ENCODE peak calls at places on chromosomes 13 and 19, in four cellular contexts. W, G, F and H are unnamed samples.

GRCh38 chr19:53571339-53571738 is 33.4 kb downstream of the ZNF331 start:
- DNase-seq in W (no peak), F (no peak), G (no peak), H (no peak)

GRCh38 chr13:75959861-75960481 is 323.8 kb downstream of the LMO7 start:
- DNase-seq in G (no peak), W (no peak), F (no peak), H (no peak)

GRCh38 chr19:55563261-55563690 is 17.4 kb downstream of the ZNF579 start:
- DNase-seq in W (no peak), F (no peak), G (no peak), H (no peak)

GRCh38 chr19:2270572-2271515 is 11.1 kb downstream of the PEAK3 start:
- DNase-seq in F (peak), G (peak), W (peak), H (no peak)

GRCh38 chr19:13002389-13002898 is 7.2 kb downstream of the NFIX start:
- DNase-seq in G (no peak), W (no peak), F (no peak), H (no peak)

GRCh38 chr19:43839139-43839538 is 12.0 kb downstream of the ZNF283 start:
- DNase-seq in G (no peak), W (no peak), F (no peak), H (no peak)

GRCh38 chr13:110263906-110264305 is 43.1 kb downstream of the COL4A1 start:
- DNase-seq in F (no peak), G (no peak), W (no peak), H (no peak)

GRCh38 chr19:12660980-12661379 is 5.6 kb downstream of the MAN2B1 start:
- DNase-seq in W (no peak), F (no peak), G (no peak), H (no peak)

GRCh38 chr19:18490719-18491118 is 31.2 kb downstream of the ELL start:
- DNase-seq in G (no peak), W (no peak), F (no peak), H (no peak)

GRCh38 chr13:114108894-114109293 is 23.5 kb downstream of the RASA3 start:
- DNase-seq in F (no peak), G (no peak), W (peak), H (no peak)

GRCh38 chr13:20709782-20710181 is 6.3 kb downstream of the IL17D start:
- DNase-seq in F (no peak), G (no peak), W (no peak), H (no peak)

GRCh38 chr19:8393871-8394250 is 3.7 kb downstream of the RAB11B start:
- DNase-seq in G (no peak), F (no peak), W (no peak), H (no peak)

GRCh38 chr19:23802290-23802689 is 43.6 kb upstream of the ZNF681 start:
- DNase-seq in F (no peak), W (no peak), G (no peak), H (no peak)

GRCh38 chr19:14544977-14545715 is 15.8 kb downstream of the TECR start:
- DNase-seq in G (peak), W (no peak), F (no peak), H (no peak)

GRCh38 chr19:45769821-45770191 is 754 bp upstream of the SIX5 start:
- DNase-seq in F (peak), G (no peak), W (no peak), H (no peak)

GRCh38 chr13:52463526-52463925 is 8.2 kb downstream of the CKAP2 start:
- DNase-seq in G (no peak), F (no peak), W (no peak), H (no peak)

GRCh38 chr19:16536130-16536529 is 6.1 kb downstream of the CHERP start:
- DNase-seq in G (peak), F (no peak), W (no peak), H (no peak)

GRCh38 chr13:113022391-113023216 is 53.6 kb downstream of the MCF2L start:
- DNase-seq in F (no peak), W (no peak), G (no peak), H (no peak)

GRCh38 chr19:18194554-18195238 is 1.7 kb downstream of the MPV17L2 start:
- DNase-seq in W (no peak), G (peak), F (peak), H (no peak)

GRCh38 chr13:43180837-43181236 is 157.5 kb downstream of the DNAJC15 start:
- DNase-seq in G (no peak), W (no peak), F (no peak), H (no peak)

GRCh38 chr13:77896977-77897376 is 21.7 kb downstream of the EDNRB start:
- DNase-seq in F (no peak), G (no peak), W (no peak), H (no peak)

GRCh38 chr13:23506071-23506820 is 64.0 kb upstream of the TNFRSF19 start:
- DNase-seq in W (no peak), F (no peak), G (no peak), H (no peak)

GRCh38 chr19:10114651-10115391 is 3.3 kb downstream of the P2RY11 start:
- DNase-seq in F (peak), G (no peak), W (no peak), H (peak)

GRCh38 chr13:72565893-72566292 is 161.5 kb downstream of the MZT1 start:
- DNase-seq in G (peak), W (no peak), F (no peak), H (no peak)

GRCh38 chr19:36115453-36116343 is at the start of gene TBCB:
- DNase-seq in W (peak), F (peak), G (peak), H (peak)